ENCODE peak calls at places on chromosomes 6 and 20, in four cellular contexts. W is thoracic aorta, L is HL-60, P is GM03348. U is an unnamed sample.

GRCh38 chr20:61516398-61517208 is 264.5 kb downstream of the CDH4 start:
- DNase-seq in W (no peak), L (no peak), P (peak; percentile 55), U (peak; percentile 5)

GRCh38 chr6:168916576-168917207 is 337.0 kb downstream of the THBS2 start:
- DNase-seq in W (peak; percentile 38), L (no peak), P (peak; percentile 70), U (no peak)

GRCh38 chr6:33407132-33407718 is 3.6 kb upstream of the PHF1 start:
- DNase-seq in W (no peak), L (peak; percentile 30), P (peak; percentile 41), U (peak; percentile 66)

GRCh38 chr6:134675110-134676038 is 274.5 kb downstream of the ALDH8A1 start:
- DNase-seq in W (no peak), L (no peak), P (no peak), U (no peak)

GRCh38 chr20:18314786-18315406 is 26.6 kb downstream of the ZNF133 start:
- DNase-seq in W (no peak), L (no peak), P (peak; percentile 60), U (peak; percentile 91)

GRCh38 chr6:19279137-19279747 is 557.9 kb upstream of the ID4 start:
- DNase-seq in W (no peak), L (no peak), P (no peak), U (no peak)

GRCh38 chr6:142907544-142907943 is 37.4 kb downstream of the HIVEP2 start:
- DNase-seq in W (no peak), L (no peak), P (no peak), U (no peak)

GRCh38 chr6:107124934-107125348 is 9.6 kb upstream of the BEND3 start:
- DNase-seq in W (no peak), L (no peak), P (no peak), U (no peak)

GRCh38 chr6:439681-440167 is 48.2 kb downstream of the IRF4 start:
- DNase-seq in W (no peak), L (no peak), P (peak; percentile 36), U (no peak)

GRCh38 chr6:37127961-37128862 is 41.7 kb upstream of the PIM1 start:
- DNase-seq in W (no peak), L (no peak), P (peak; percentile 50), U (peak; percentile 50)

GRCh38 chr20:45095753-45096371 is 5.1 kb downstream of the KCNS1 start:
- DNase-seq in W (no peak), L (peak; percentile 64), P (peak; percentile 74), U (peak; percentile 54)

GRCh38 chr20:1992359-1992758 is 1.5 kb downstream of the PDYN start:
- DNase-seq in W (no peak), L (no peak), P (no peak), U (no peak)

GRCh38 chr20:32167552-32167951 is 40.0 kb downstream of the PLAGL2 start:
- DNase-seq in W (no peak), L (no peak), P (no peak), U (no peak)

GRCh38 chr6:41074692-41075436 is 2.1 kb downstream of the NFYA start:
- DNase-seq in W (no peak), L (no peak), P (no peak), U (peak; percentile 19)

GRCh38 chr20:36549942-36550796 is 8.8 kb downstream of the MYL9 start:
- DNase-seq in W (no peak), L (no peak), P (peak; percentile 44), U (no peak)